ENCODE peak calls at places on chromosomes 11 and 22, in four cellular contexts. C is WTC11, R is HepG2, L is K562. N is an unnamed sample.

GRCh38 chr11:43948341-43949185 is 6.1 kb downstream of the C11orf96 start:
- DNase-seq in L (no peak), R (no peak), C (no peak), N (no peak)

GRCh38 chr11:15471028-15471708 is 356.4 kb downstream of the INSC start:
- DNase-seq in R (no peak), C (no peak), L (no peak), N (no peak)

GRCh38 chr22:22712666-22713365 is 68.4 kb downstream of the GGTLC2 start:
- DNase-seq in L (no peak), C (no peak), R (no peak), N (no peak)

GRCh38 chr11:44088871-44089270 is 6.6 kb upstream of the EXT2 start:
- DNase-seq in C (no peak), L (no peak), R (no peak), N (no peak)

GRCh38 chr11:3153291-3153861 is 11.7 kb downstream of the OSBPL5 start:
- DNase-seq in L (no peak), R (no peak), C (no peak), N (no peak)

GRCh38 chr11:76744186-76745058 is 38.7 kb upstream of the TSKU start:
- DNase-seq in C (no peak), R (no peak), L (no peak), N (no peak)

GRCh38 chr22:36641902-36642640 is 61.5 kb downstream of the CACNG2 start:
- DNase-seq in R (no peak), L (no peak), C (no peak), N (no peak)

GRCh38 chr11:16613401-16614381 is 124.8 kb upstream of the C11orf58 start:
- DNase-seq in L (peak; percentile 77), C (peak; percentile 93), R (peak; percentile 73), N (no peak)

GRCh38 chr22:43829448-43829821 is 17.3 kb upstream of the EFCAB6 start:
- DNase-seq in L (no peak), C (no peak), R (no peak), N (no peak)

GRCh38 chr11:134950692-134951304 is 538.8 kb upstream of the B3GAT1 start:
- DNase-seq in C (no peak), R (no peak), L (no peak), N (no peak)

GRCh38 chr11:68200639-68201038 is 12.5 kb downstream of the KMT5B start:
- DNase-seq in C (no peak), L (no peak), R (no peak), N (no peak)

GRCh38 chr22:26197427-26197826 is 28.2 kb downstream of the SEZ6L start:
- DNase-seq in R (no peak), L (no peak), C (no peak), N (no peak)

GRCh38 chr11:119120639-119121007 is 757 bp upstream of the HINFP start:
- DNase-seq in C (no peak), L (no peak), R (no peak), N (no peak)

GRCh38 chr11:1608363-1608762 is at the start of gene KRTAP5-3:
- DNase-seq in L (no peak), R (no peak), C (no peak), N (no peak)

GRCh38 chr22:40418366-40419201 is 48.2 kb downstream of the SGSM3 start:
- DNase-seq in C (no peak), L (peak; percentile 19), R (no peak), N (no peak)

GRCh38 chr11:81749245-81749644 is 984.4 kb downstream of the FAM181B start:
- DNase-seq in L (no peak), R (no peak), C (no peak), N (no peak)

GRCh38 chr11:133934599-133935550 is 21.9 kb downstream of the IGSF9B start:
- DNase-seq in L (peak; percentile 33), R (peak; percentile 38), C (no peak), N (no peak)

GRCh38 chr22:27097933-27098332 is 440.5 kb downstream of the MIAT start:
- DNase-seq in R (no peak), L (no peak), C (no peak), N (no peak)

GRCh38 chr11:78889698-78890097 is 315.0 kb upstream of the NARS2 start:
- DNase-seq in L (no peak), C (no peak), R (no peak), N (no peak)

GRCh38 chr11:104772806-104773241 is 125.4 kb downstream of the CASP12 start:
- DNase-seq in C (no peak), L (no peak), R (no peak), N (no peak)

GRCh38 chr11:87917111-87917510 is 258.1 kb downstream of the RAB38 start:
- DNase-seq in L (no peak), R (no peak), C (no peak), N (no peak)

GRCh38 chr11:19378814-19379213 is 138.1 kb upstream of the E2F8 start:
- DNase-seq in R (no peak), C (no peak), L (no peak), N (no peak)

GRCh38 chr11:134564472-134565200 is 152.6 kb upstream of the B3GAT1 start:
- DNase-seq in C (no peak), R (no peak), L (no peak), N (no peak)

GRCh38 chr22:36540867-36541642 is 12.1 kb upstream of the EIF3D start:
- DNase-seq in C (no peak), L (no peak), R (no peak), N (no peak)

GRCh38 chr11:125517116-125517804 is 21.2 kb upstream of the FEZ1 start:
- DNase-seq in C (peak; percentile 84), L (peak; percentile 47), R (no peak), N (no peak)

GRCh38 chr11:2302844-2303626 is 1.2 kb downstream of the TSPAN32 start:
- DNase-seq in C (no peak), L (no peak), R (no peak), N (no peak)

GRCh38 chr11:88831303-88831890 is 234.4 kb downstream of the GRM5 start:
- DNase-seq in C (no peak), R (no peak), L (no peak), N (no peak)

GRCh38 chr11:92423635-92424034 is 199.0 kb downstream of the FAT3 start:
- DNase-seq in R (no peak), L (no peak), C (no peak), N (no peak)

GRCh38 chr22:33050614-33051230 is 7.5 kb downstream of the SYN3 start:
- DNase-seq in C (no peak), R (no peak), L (no peak), N (no peak)

DNA sequence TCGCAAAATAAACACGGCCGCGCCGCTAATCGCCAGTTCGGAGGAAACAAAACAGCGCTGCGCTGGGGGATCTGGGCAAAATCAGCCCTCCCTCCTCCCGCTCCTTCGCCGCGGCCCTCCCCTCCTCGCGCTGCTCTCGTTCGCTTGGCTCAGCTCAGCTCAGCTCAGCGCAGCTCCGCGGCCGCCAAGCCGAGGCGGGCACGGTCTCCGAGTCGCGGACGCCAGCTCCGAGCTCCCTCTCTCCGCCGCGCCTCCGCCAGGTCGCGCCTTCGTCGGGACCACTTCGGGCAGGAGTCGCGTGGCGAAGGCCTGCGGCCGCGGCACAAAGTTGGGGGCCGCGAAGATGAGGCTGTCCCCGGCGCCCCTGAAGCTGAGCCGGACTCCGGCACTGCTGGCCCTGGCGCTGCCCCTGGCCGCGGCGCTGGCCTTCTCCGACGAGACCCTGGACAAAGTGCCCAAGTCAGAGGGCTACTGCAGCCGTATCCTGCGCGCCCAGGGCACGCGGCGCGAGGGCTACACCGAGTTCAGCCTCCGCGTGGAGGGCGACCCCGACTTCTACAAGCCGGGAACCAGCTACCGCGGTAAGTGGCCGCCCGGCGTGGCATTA is at the start of gene SPON1:
- DNase-seq in R (no peak), C (peak; percentile 73), L (no peak), N (no peak)
- TF ChIP-seq ESRRA in R (no peak), C (no peak), L (no peak), N (no peak)

GRCh38 chr11:113862430-113862829 is 12.9 kb downstream of the USP28 start:
- DNase-seq in C (no peak), R (peak; percentile 79), L (no peak), N (no peak)
- TF ChIP-seq ATF3 in C (no peak), R (no peak), L (no peak), N (no peak)

DNA sequence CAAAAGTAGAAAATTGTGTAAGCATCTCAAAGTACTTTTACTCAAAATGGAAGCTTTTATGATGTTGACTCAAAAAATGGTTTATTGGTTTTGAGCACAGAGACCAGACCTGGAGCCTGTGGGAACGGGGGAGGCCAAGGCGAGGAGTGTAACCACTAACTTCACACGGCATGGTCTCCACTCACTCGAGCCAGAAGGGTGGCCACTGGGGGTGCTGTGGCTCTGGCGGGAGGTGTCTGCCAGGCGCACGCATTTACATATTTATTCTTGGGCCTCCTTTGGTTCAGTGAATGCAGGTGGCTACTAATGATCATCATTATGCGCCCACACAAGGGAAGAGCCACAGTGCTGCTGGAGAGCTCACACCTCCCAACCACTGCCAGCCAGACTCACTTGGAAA is 64.6 kb downstream of the FLRT1 start:
- DNase-seq in L (peak; percentile 67), R (no peak), C (peak; percentile 62), N (no peak)
- TF ChIP-seq ESRRA in L (no peak), R (no peak), C (no peak), N (no peak)

DNA sequence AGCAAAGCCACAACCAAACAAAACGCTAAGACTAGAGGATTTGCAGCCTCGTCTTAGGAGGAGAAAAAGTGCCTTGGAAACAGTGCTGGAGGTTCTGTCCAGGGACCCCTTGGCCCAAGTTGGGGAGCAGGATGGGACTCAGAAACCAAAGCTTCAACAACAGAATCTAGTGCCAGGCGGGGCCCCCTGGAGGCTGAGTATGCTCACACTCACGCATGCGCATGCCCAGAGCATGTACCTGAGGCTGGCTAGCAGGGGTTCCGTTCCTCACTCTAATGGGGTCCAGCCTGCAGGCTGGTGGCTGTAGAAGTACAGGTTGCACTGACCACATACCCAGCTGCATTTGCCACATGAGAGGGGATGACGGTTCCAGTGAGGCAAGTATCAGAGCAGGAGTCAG is 568.6 kb upstream of the CADM1 start:
- DNase-seq in R (no peak), C (peak; percentile 55), L (peak; percentile 35), N (no peak)
- TF ChIP-seq ATF3 in R (no peak), C (no peak), L (no peak), N (no peak)

GRCh38 chr11:27242591-27242990 is 120.4 kb downstream of the CCDC34 start:
- DNase-seq in R (no peak), C (no peak), L (no peak), N (no peak)
- TF ChIP-seq ESRRA in R (no peak), C (no peak), L (peak; percentile 34), N (no peak)

GRCh38 chr11:69530278-69531070 is 49.0 kb downstream of the LINC01488 start:
- DNase-seq in L (no peak), R (no peak), C (no peak), N (no peak)
- TF ChIP-seq ATF3 in L (no peak), R (no peak), C (no peak), N (no peak)

N was measured in GM12878.